ENCODE peak calls at places on chromosome 14, in six cellular contexts. One of them, this sample, is unnamed.

GRCh38 chr14:45699451-45699850 is 446.4 kb upstream of the MIS18BP1 start:
- DNase-seq in mammary epithelial cell: peak
- DNase-seq in HL-60: no peak
- DNase-seq in adrenal gland: no peak
- DNase-seq in fibroblast of lung: no peak
- DNase-seq in heart right ventricle: no peak
- DNase-seq in this sample: no peak

GRCh38 chr14:61090432-61091216 is 109.6 kb downstream of the SLC38A6 start:
- DNase-seq in mammary epithelial cell: no peak
- DNase-seq in HL-60: no peak
- DNase-seq in adrenal gland: no peak
- DNase-seq in fibroblast of lung: no peak
- DNase-seq in heart right ventricle: no peak
- DNase-seq in this sample: no peak

GRCh38 chr14:103563089-103563620 is 395 bp downstream of the COA8 start:
- DNase-seq in mammary epithelial cell: no peak
- DNase-seq in HL-60: no peak
- DNase-seq in adrenal gland: peak
- DNase-seq in fibroblast of lung: no peak
- DNase-seq in heart right ventricle: no peak
- DNase-seq in this sample: peak

GRCh38 chr14:74299061-74299545 is 3.6 kb downstream of the ABCD4 start:
- DNase-seq in mammary epithelial cell: no peak
- DNase-seq in HL-60: no peak
- DNase-seq in adrenal gland: peak
- DNase-seq in fibroblast of lung: no peak
- DNase-seq in heart right ventricle: no peak
- DNase-seq in this sample: no peak

GRCh38 chr14:103056322-103057027 is 874 bp downstream of the CDC42BPB start:
- DNase-seq in mammary epithelial cell: peak
- DNase-seq in HL-60: no peak
- DNase-seq in adrenal gland: peak
- DNase-seq in fibroblast of lung: peak
- DNase-seq in heart right ventricle: peak
- DNase-seq in this sample: no peak

GRCh38 chr14:102094101-102094500 is 7.3 kb upstream of the HSP90AA1 start:
- DNase-seq in mammary epithelial cell: peak
- DNase-seq in HL-60: no peak
- DNase-seq in adrenal gland: no peak
- DNase-seq in fibroblast of lung: no peak
- DNase-seq in heart right ventricle: no peak
- DNase-seq in this sample: no peak

GRCh38 chr14:103707329-103708263 is 7.7 kb downstream of the XRCC3 start:
- DNase-seq in mammary epithelial cell: no peak
- DNase-seq in HL-60: no peak
- DNase-seq in adrenal gland: no peak
- DNase-seq in fibroblast of lung: no peak
- DNase-seq in heart right ventricle: no peak
- DNase-seq in this sample: no peak

GRCh38 chr14:30260772-30261607 is 298.0 kb upstream of the G2E3 start:
- DNase-seq in mammary epithelial cell: no peak
- DNase-seq in HL-60: no peak
- DNase-seq in adrenal gland: no peak
- DNase-seq in fibroblast of lung: no peak
- DNase-seq in heart right ventricle: no peak
- DNase-seq in this sample: no peak

GRCh38 chr14:77133718-77134338 is 7.8 kb downstream of the ZDHHC22 start:
- DNase-seq in mammary epithelial cell: peak
- DNase-seq in HL-60: peak
- DNase-seq in adrenal gland: peak
- DNase-seq in fibroblast of lung: peak
- DNase-seq in heart right ventricle: peak
- DNase-seq in this sample: peak

GRCh38 chr14:65334765-65335411 is 77.6 kb upstream of the FUT8 start:
- DNase-seq in mammary epithelial cell: no peak
- DNase-seq in HL-60: no peak
- DNase-seq in adrenal gland: no peak
- DNase-seq in fibroblast of lung: no peak
- DNase-seq in heart right ventricle: no peak
- DNase-seq in this sample: no peak

GRCh38 chr14:55446127-55446736 is 5.8 kb upstream of the TBPL2 start:
- DNase-seq in mammary epithelial cell: peak
- DNase-seq in HL-60: peak
- DNase-seq in adrenal gland: peak
- DNase-seq in fibroblast of lung: peak
- DNase-seq in heart right ventricle: no peak
- DNase-seq in this sample: peak

GRCh38 chr14:77615231-77616132 is 955 bp downstream of the SPTLC2 start:
- DNase-seq in mammary epithelial cell: peak
- DNase-seq in HL-60: peak
- DNase-seq in adrenal gland: peak
- DNase-seq in fibroblast of lung: peak
- DNase-seq in heart right ventricle: no peak
- DNase-seq in this sample: no peak

GRCh38 chr14:99891900-99892299 is 98.7 kb downstream of the EML1 start:
- DNase-seq in mammary epithelial cell: no peak
- DNase-seq in HL-60: no peak
- DNase-seq in adrenal gland: no peak
- DNase-seq in fibroblast of lung: no peak
- DNase-seq in heart right ventricle: no peak
- DNase-seq in this sample: no peak

GRCh38 chr14:37062191-37062803 is 110.1 kb downstream of the SLC25A21 start:
- DNase-seq in mammary epithelial cell: no peak
- DNase-seq in HL-60: no peak
- DNase-seq in adrenal gland: no peak
- DNase-seq in fibroblast of lung: no peak
- DNase-seq in heart right ventricle: no peak
- DNase-seq in this sample: no peak

GRCh38 chr14:32075636-32076277 is 1.3 kb upstream of the ARHGAP5 start:
- DNase-seq in mammary epithelial cell: peak
- DNase-seq in HL-60: no peak
- DNase-seq in adrenal gland: peak
- DNase-seq in fibroblast of lung: peak
- DNase-seq in heart right ventricle: peak
- DNase-seq in this sample: peak

GRCh38 chr14:71720978-71721624 is 211.1 kb upstream of the RGS6 start:
- DNase-seq in mammary epithelial cell: peak
- DNase-seq in HL-60: peak
- DNase-seq in adrenal gland: peak
- DNase-seq in fibroblast of lung: peak
- DNase-seq in heart right ventricle: no peak
- DNase-seq in this sample: peak

GRCh38 chr14:90556050-90556477 is 159.2 kb downstream of the CALM1 start:
- DNase-seq in mammary epithelial cell: no peak
- DNase-seq in HL-60: no peak
- DNase-seq in adrenal gland: peak
- DNase-seq in fibroblast of lung: no peak
- DNase-seq in heart right ventricle: peak
- DNase-seq in this sample: no peak

GRCh38 chr14:34496007-34496678 is 34.1 kb upstream of the SPTSSA start:
- DNase-seq in mammary epithelial cell: no peak
- DNase-seq in HL-60: no peak
- DNase-seq in adrenal gland: no peak
- DNase-seq in fibroblast of lung: no peak
- DNase-seq in heart right ventricle: peak
- DNase-seq in this sample: no peak

GRCh38 chr14:68756734-68757133 is 36.1 kb downstream of the ZFP36L1 start:
- DNase-seq in mammary epithelial cell: peak
- DNase-seq in HL-60: no peak
- DNase-seq in adrenal gland: no peak
- DNase-seq in fibroblast of lung: no peak
- DNase-seq in heart right ventricle: no peak
- DNase-seq in this sample: no peak

GRCh38 chr14:53032161-53032803 is 81.4 kb upstream of the FERMT2 start:
- DNase-seq in mammary epithelial cell: peak
- DNase-seq in HL-60: no peak
- DNase-seq in adrenal gland: peak
- DNase-seq in fibroblast of lung: peak
- DNase-seq in heart right ventricle: no peak
- DNase-seq in this sample: peak

GRCh38 chr14:94673781-94674231 is 61.6 kb downstream of the SERPINA3 start:
- DNase-seq in mammary epithelial cell: no peak
- DNase-seq in HL-60: no peak
- DNase-seq in adrenal gland: no peak
- DNase-seq in fibroblast of lung: peak
- DNase-seq in heart right ventricle: no peak
- DNase-seq in this sample: no peak

GRCh38 chr14:94775875-94776217 is 5.9 kb upstream of the GSC start:
- DNase-seq in mammary epithelial cell: no peak
- DNase-seq in HL-60: no peak
- DNase-seq in adrenal gland: no peak
- DNase-seq in fibroblast of lung: no peak
- DNase-seq in heart right ventricle: no peak
- DNase-seq in this sample: peak

GRCh38 chr14:61462566-61463195 is 141.3 kb downstream of the PRKCH start:
- DNase-seq in mammary epithelial cell: peak
- DNase-seq in HL-60: no peak
- DNase-seq in adrenal gland: no peak
- DNase-seq in fibroblast of lung: peak
- DNase-seq in heart right ventricle: no peak
- DNase-seq in this sample: peak

GRCh38 chr14:76884853-76885276 is 58.7 kb downstream of the LRRC74A start:
- DNase-seq in mammary epithelial cell: no peak
- DNase-seq in HL-60: no peak
- DNase-seq in adrenal gland: no peak
- DNase-seq in fibroblast of lung: no peak
- DNase-seq in heart right ventricle: peak
- DNase-seq in this sample: no peak

GRCh38 chr14:31692376-31692781 is 131.2 kb downstream of the NUBPL start:
- DNase-seq in mammary epithelial cell: no peak
- DNase-seq in HL-60: no peak
- DNase-seq in adrenal gland: no peak
- DNase-seq in fibroblast of lung: peak
- DNase-seq in heart right ventricle: no peak
- DNase-seq in this sample: no peak

GRCh38 chr14:103118663-103119404 is 4.4 kb upstream of the TNFAIP2 start:
- DNase-seq in mammary epithelial cell: no peak
- DNase-seq in HL-60: peak
- DNase-seq in adrenal gland: peak
- DNase-seq in fibroblast of lung: no peak
- DNase-seq in heart right ventricle: peak
- DNase-seq in this sample: no peak

GRCh38 chr14:41868396-41868795 is 261.7 kb downstream of the LRFN5 start:
- DNase-seq in mammary epithelial cell: no peak
- DNase-seq in HL-60: no peak
- DNase-seq in adrenal gland: no peak
- DNase-seq in fibroblast of lung: no peak
- DNase-seq in heart right ventricle: no peak
- DNase-seq in this sample: no peak

GRCh38 chr14:61547186-61548121 is 147.9 kb upstream of the HIF1A start:
- DNase-seq in mammary epithelial cell: peak
- DNase-seq in HL-60: no peak
- DNase-seq in adrenal gland: peak
- DNase-seq in fibroblast of lung: peak
- DNase-seq in heart right ventricle: no peak
- DNase-seq in this sample: peak

DNA sequence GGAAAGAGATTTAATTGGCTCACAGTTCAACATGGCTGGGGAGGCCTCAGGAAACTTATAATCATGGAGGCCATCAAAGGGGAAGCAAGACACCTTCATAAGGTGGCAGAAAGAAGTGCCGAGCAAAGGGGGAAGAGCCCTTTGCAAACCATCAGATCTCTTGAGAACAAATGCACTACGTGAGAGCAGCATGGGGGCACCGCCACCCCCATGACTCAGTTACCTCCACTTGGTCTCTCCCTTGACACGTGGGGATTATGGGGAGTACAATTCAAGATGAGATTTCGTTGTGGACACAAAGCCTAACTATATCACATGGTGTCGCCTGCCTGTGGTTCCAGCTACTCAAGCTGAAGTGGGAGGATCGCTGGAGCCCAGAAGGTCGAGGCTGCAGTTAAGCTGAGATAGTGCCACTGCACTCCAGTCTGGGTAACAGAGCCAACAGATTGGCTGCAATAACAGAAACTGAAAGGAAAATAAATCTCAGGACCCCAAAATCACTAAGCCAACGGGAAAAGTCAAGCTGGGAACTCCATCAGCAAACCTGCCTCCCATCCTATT is 10.0 kb upstream of the CDCA4 start:
- DNase-seq in mammary epithelial cell: no peak
- DNase-seq in HL-60: no peak
- DNase-seq in adrenal gland: no peak
- DNase-seq in fibroblast of lung: no peak
- DNase-seq in heart right ventricle: no peak
- DNase-seq in this sample: no peak
- TF ChIP-seq CTCF in mammary epithelial cell: no peak
- TF ChIP-seq CTCF in HL-60: no peak
- TF ChIP-seq CTCF in adrenal gland: no peak
- TF ChIP-seq CTCF in fibroblast of lung: no peak
- TF ChIP-seq CTCF in heart right ventricle: no peak
- TF ChIP-seq CTCF in this sample: no peak

GRCh38 chr14:23538785-23539184 is 12.8 kb downstream of the ZFHX2 start:
- DNase-seq in mammary epithelial cell: no peak
- DNase-seq in HL-60: no peak
- DNase-seq in adrenal gland: peak
- DNase-seq in fibroblast of lung: peak
- DNase-seq in heart right ventricle: peak
- DNase-seq in this sample: peak
- H3K27ac ChIP-seq in mammary epithelial cell: no peak
- H3K27ac ChIP-seq in HL-60: no peak
- H3K27ac ChIP-seq in adrenal gland: no peak
- H3K27ac ChIP-seq in fibroblast of lung: no peak
- H3K27ac ChIP-seq in heart right ventricle: no peak
- H3K27ac ChIP-seq in this sample: no peak

DNA sequence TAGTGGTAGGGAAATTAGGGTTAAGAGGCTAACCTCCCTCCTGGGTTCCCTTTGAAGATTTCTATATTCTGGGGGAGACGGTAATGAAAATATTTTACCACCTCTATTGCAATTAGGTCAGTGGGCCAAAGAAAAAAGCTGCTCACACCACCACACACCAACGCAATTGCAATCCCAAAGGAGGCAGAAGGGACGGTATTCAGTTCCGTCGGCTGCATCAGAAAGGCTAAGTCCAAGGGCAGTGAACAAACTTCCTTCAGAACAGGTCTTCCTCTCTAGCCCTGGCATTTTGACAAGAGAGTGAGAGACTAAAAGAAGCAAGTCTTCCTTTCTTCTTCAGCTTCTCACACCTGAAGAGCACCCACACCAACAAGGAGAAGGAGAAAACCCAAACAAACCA is 51.2 kb downstream of the OTX2 start:
- DNase-seq in mammary epithelial cell: no peak
- DNase-seq in HL-60: no peak
- DNase-seq in adrenal gland: no peak
- DNase-seq in fibroblast of lung: no peak
- DNase-seq in heart right ventricle: no peak
- DNase-seq in this sample: no peak
- TF ChIP-seq CTCF in mammary epithelial cell: no peak
- TF ChIP-seq CTCF in HL-60: no peak
- TF ChIP-seq CTCF in adrenal gland: no peak
- TF ChIP-seq CTCF in fibroblast of lung: no peak
- TF ChIP-seq CTCF in heart right ventricle: no peak
- TF ChIP-seq CTCF in this sample: no peak

DNA sequence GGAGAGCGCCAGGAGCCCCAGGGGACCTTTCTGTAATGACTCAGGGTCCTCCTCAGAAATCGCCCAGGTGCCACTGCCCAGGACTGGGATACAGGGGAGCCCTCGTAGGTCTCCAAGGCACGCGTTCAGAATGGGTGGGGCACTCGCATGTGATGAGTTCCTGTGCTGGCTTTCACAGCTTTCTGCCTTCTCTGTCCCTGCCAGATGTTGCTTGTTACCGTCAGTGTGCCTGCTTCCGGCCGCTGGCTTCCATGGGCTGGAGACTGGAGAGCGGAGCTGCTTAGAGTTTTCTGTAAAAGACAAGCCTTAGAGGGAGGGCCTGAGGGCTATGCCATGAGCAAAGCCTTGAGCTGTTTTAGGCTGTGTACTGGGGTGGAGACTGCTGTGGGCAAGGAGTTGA is 75.0 kb upstream of the SLC24A4 start:
- DNase-seq in mammary epithelial cell: no peak
- DNase-seq in HL-60: no peak
- DNase-seq in adrenal gland: no peak
- DNase-seq in fibroblast of lung: no peak
- DNase-seq in heart right ventricle: no peak
- DNase-seq in this sample: no peak
- H3K27ac ChIP-seq in mammary epithelial cell: no peak
- H3K27ac ChIP-seq in HL-60: no peak
- H3K27ac ChIP-seq in adrenal gland: no peak
- H3K27ac ChIP-seq in fibroblast of lung: no peak
- H3K27ac ChIP-seq in heart right ventricle: no peak
- H3K27ac ChIP-seq in this sample: no peak

This sample was measured in RWPE1.